ENCODE peak calls at places on chromosomes 16 and 17, in eight cellular contexts. H is neural progenitor cell, O is cardiac muscle cell, G is brain microvascular endothelial cell, Q is left ventricle myocardium inferior, J is uterus, R is heart right ventricle, X is AG04450. Y is an unnamed sample.

GRCh38 chr17:64608571-64608981 is 53.5 kb downstream of the SMURF2 start:
- DNase-seq in J (no peak), G (no peak), X (no peak), O (no peak), Q (no peak), H (no peak), R (no peak), Y (no peak)

GRCh38 chr16:86665319-86665675 is 86.9 kb downstream of the FOXL1 start:
- DNase-seq in X (peak; percentile 41), J (no peak), H (no peak), G (peak; percentile 59), R (no peak), O (no peak), Q (no peak), Y (no peak)

GRCh38 chr16:29904947-29905346 is 4.7 kb downstream of the ASPHD1 start:
- DNase-seq in H (no peak), G (no peak), O (no peak), Q (no peak), J (no peak), X (no peak), R (no peak), Y (no peak)

GRCh38 chr17:27269201-27269600 is 24.7 kb upstream of the WSB1 start:
- DNase-seq in G (no peak), Q (no peak), J (no peak), X (no peak), O (no peak), H (no peak), R (no peak), Y (no peak)

GRCh38 chr16:63361032-63361624 is 1324.9 kb upstream of the CDH8 start:
- DNase-seq in Q (no peak), O (peak; percentile 62), H (peak; percentile 74), X (peak; percentile 20), R (no peak), G (peak; percentile 57), J (no peak), Y (peak; percentile 27)

GRCh38 chr17:80129006-80129565 is 17.8 kb downstream of the EIF4A3 start:
- DNase-seq in Q (no peak), R (no peak), H (no peak), O (no peak), G (no peak), J (no peak), X (no peak), Y (no peak)

GRCh38 chr16:84087461-84088151 is 29.1 kb downstream of the MBTPS1 start:
- DNase-seq in X (no peak), R (no peak), O (no peak), J (no peak), G (no peak), Q (no peak), H (no peak), Y (no peak)

GRCh38 chr17:307741-308507 is 44.7 kb downstream of the RPH3AL start:
- DNase-seq in X (no peak), Q (peak; percentile 67), R (no peak), O (no peak), H (no peak), G (no peak), J (peak; percentile 76), Y (no peak)

GRCh38 chr17:34259151-34259550 is 4.1 kb downstream of the CCL2 start:
- DNase-seq in J (no peak), R (no peak), H (no peak), O (no peak), G (no peak), X (no peak), Q (no peak), Y (no peak)

GRCh38 chr17:65231662-65232335 is 94.6 kb downstream of the RGS9 start:
- DNase-seq in H (peak; percentile 88), Q (no peak), O (peak; percentile 85), X (peak; percentile 63), G (peak; percentile 86), R (no peak), J (peak; percentile 16), Y (no peak)

GRCh38 chr17:77465358-77466041 is 324.7 kb downstream of the SEC14L1 start:
- DNase-seq in Q (peak; percentile 61), O (no peak), X (no peak), R (peak; percentile 36), G (peak; percentile 60), J (no peak), H (peak; percentile 74), Y (peak; percentile 45)

GRCh38 chr16:2028620-2029220 is 2.0 kb downstream of the NHERF2 start:
- DNase-seq in H (no peak), Q (no peak), O (no peak), R (no peak), J (no peak), G (no peak), X (no peak), Y (no peak)

GRCh38 chr16:50573279-50573678 is 25.1 kb downstream of the NKD1 start:
- DNase-seq in O (no peak), G (no peak), R (no peak), H (no peak), J (no peak), Q (no peak), X (no peak), Y (no peak)

GRCh38 chr16:50575743-50576142 is 27.5 kb downstream of the NKD1 start:
- DNase-seq in G (no peak), Q (no peak), H (no peak), J (no peak), R (no peak), X (no peak), O (no peak), Y (no peak)

GRCh38 chr16:50576403-50577113 is 28.4 kb downstream of the NKD1 start:
- DNase-seq in G (no peak), R (no peak), O (no peak), X (no peak), Q (no peak), J (no peak), H (no peak), Y (no peak)

GRCh38 chr16:50573947-50574751 is 26.0 kb downstream of the NKD1 start:
- DNase-seq in G (no peak), R (peak; percentile 35), J (peak; percentile 56), Q (no peak), O (no peak), X (no peak), H (no peak), Y (no peak)

DNA sequence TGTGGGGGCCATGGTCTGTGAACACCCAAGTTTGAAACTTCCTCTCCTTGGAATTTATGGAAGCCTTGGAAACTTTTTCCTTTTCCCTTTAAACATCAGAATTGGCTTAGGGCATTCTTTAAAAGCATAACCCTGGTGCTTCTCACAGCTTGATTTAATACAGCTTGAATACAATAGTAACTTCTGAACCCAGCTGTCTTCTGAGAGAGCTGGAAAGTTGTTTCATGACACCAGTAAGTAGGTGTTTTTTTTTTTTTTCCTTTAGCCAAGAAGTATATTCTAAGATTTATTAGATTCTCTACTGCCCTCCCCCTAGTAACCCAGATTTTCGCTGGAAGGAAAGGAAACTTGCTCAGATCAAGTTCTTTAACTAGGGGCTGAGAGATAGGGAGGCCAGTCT is 26.7 kb downstream of the NKD1 start:
- DNase-seq in H (no peak), O (no peak), R (no peak), X (no peak), J (no peak), G (no peak), Q (no peak), Y (no peak)
- H3K27ac ChIP-seq in H (no peak overlapping the region), O (no peak overlapping the region), R (no peak overlapping the region), X (no peak overlapping the region), J (peak overlapping the region; percentile 86), G (no peak overlapping the region), Q (peak overlapping the region; percentile 27), Y (peak overlapping the region; percentile 72)

DNA sequence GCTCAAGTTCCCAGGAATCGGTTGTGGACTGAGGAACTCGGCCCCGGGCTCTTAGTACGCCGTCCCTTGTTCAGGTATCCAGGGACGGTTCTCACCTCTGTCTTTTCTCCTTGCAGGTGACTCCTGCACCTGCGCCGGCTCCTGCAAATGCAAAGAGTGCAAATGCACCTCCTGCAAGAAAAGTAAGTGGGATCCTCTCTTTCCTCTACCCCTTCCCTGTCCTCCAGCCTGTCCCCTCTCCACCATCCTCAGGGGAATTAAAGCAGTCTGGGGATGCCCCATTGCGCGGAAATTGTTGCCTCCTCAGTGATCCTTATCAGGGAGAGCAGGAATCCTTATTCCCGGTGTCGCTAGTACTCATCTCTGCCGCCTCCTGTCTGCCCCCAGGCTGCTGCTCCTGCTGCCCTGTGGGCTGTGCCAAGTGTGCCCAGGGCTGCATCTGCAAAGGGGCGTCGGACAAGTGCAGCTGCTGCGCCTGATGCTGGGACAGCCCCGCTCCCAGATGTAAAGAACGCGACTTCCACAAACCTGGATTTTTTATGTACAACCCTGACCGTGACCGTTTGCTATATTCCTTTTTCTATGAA is 585 bp downstream of the MT2A start:
- DNase-seq in H (peak; percentile 45), R (no peak), J (no peak), X (no peak), G (no peak), O (no peak), Q (no peak), Y (no peak)
- TF ChIP-seq CTCF in H (no peak), R (no peak), J (no peak), X (no peak), G (no peak), O (no peak), Q (peak; percentile 25), Y (no peak)

DNA sequence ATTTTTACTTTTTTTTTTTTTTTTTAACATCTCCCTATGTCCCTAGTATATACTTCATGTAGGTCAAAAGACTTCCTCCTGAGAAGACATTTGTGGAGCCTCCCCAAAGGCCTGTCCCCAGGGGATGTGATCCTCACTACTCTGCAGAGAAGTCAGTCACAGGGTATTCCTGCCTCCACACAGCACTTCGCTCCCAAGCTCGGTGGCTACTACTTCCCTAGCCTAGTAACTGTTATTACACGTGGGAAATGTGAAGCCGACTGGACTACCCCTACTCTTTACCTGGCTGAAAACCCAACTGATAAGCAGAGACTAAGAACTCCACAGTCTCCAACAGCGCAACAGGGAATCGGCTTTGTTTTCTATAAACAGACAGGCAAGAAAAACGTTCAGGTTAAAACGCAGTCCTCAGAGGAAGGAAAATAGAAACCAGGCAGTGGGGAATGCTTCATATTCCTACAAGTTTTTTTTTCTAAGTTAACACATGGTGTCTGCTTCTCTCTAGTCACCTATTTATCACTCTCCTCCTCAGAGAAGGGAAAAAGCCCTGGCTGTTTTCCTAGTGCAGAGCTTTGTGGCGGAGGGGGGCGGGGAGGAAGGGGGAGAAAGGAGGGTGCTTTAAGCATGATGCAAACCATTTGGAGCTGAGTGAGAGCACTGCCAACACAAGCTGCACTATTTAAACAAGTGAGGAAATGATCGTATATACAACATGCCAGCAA is 117.0 kb downstream of the HIC1 start:
- DNase-seq in J (peak; percentile 88), X (peak; percentile 98), O (peak; percentile 60), R (peak; percentile 72), H (no peak), G (peak; percentile 97), Q (peak; percentile 84), Y (peak; percentile 58)
- H3K27ac ChIP-seq in J (peak overlapping the region; percentile 86), X (peak overlapping the region; percentile 98), O (peak overlapping the region; percentile 94), R (peak overlapping the region; percentile 85), H (no peak overlapping the region), G (peak overlapping the region; percentile 99), Q (peak overlapping the region; percentile 90), Y (peak overlapping the region; percentile 23)

DNA sequence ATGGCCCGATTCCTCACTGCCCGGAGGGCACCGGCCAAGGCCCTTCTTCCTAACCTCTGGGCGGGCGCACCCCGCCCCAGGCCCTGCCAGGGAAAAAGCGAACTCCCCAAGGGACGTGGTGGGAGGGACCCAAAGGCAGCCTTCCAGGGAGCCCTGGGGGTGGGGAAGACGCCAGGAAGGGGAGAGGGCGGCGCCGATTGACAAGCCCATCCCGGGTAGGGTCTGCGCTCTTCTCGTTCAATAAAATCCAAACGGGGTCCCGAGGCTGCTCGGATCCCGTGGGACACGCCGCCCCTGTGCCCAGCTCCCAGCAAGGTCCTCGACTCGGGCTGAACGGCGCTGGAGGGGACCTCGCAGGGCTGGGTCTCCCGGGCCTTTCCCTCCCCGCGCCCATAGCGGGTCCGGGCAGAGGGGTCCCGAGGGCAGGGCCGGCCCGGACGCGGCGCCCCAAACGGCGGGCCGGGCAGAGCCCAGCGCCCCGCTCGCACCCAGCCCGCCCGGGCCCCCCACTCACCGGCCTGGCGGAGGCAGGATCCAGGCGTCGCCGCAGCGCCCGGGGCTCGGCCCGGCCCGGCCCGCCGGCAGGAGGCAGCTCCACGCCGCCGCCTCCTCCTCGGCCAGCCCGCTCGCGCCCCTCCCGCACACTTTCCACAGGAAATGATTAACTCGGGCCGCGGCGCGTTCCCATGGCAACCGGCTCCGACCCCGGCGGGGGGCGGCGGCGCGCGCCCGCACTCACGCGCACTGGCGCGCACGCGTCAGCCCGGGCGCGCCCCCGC is at the start of gene KIFC3:
- DNase-seq in R (peak; percentile 90), J (peak; percentile 85), X (no peak), H (peak; percentile 79), O (peak; percentile 80), G (peak; percentile 79), Q (peak; percentile 88), Y (peak; percentile 63)
- TF ChIP-seq CTCF in R (peak; percentile 44), J (peak; percentile 68), X (peak; percentile 4), H (no peak), O (no peak), G (peak; percentile 1), Q (peak; percentile 52), Y (peak; percentile 14)

Y was measured in tibial nerve.